ENCODE peak calls at places on chromosome 3, in five cellular contexts. C is HCT116; E is activated CD8-positive, alpha-beta memory T cell treated with anti-CD3 and anti-CD28 coated beads, Interleukin-2, amount 50 U/mL, for 48 hours; O is nephron progenitor cell; M is activated T-helper 2 cell treated with anti-CD3 and anti-CD28 coated beads, Interferon-gamma antibody, Interleukin-2, Interleukin-4, amounts not matched to agents 10 μg/mL and 5 μg/mL and 100 μg/mL, durations not matched to agents 14 hours and 24 hours and 36 hours. Q is an unnamed sample.

GRCh38 chr3:111072016-111072891 is 638 bp downstream of the NECTIN3 start:
- DNase-seq in C (no peak), E (peak), O (peak), M (no peak), Q (peak)

GRCh38 chr3:45864760-45865567 is 21.4 kb upstream of the CCR9 start:
- DNase-seq in C (no peak), E (no peak), O (no peak), M (peak), Q (no peak)

GRCh38 chr3:136255672-136256406 is 5.7 kb downstream of the PCCB start:
- DNase-seq in C (no peak), E (no peak), O (no peak), M (no peak), Q (no peak)

GRCh38 chr3:97817965-97818364 is 3.8 kb upstream of the CRYBG3 start:
- DNase-seq in C (no peak), E (no peak), O (no peak), M (no peak), Q (no peak)

GRCh38 chr3:190322604-190323240 is 476 bp upstream of the CLDN1 start:
- DNase-seq in C (no peak), E (no peak), O (no peak), M (no peak), Q (no peak)

GRCh38 chr3:122772827-122773226 is 20.8 kb downstream of the HSPBAP1 start:
- DNase-seq in C (no peak), E (no peak), O (no peak), M (no peak), Q (no peak)

GRCh38 chr3:150286390-150287147 is 121.5 kb upstream of the TSC22D2 start:
- DNase-seq in C (peak), E (no peak), O (no peak), M (no peak), Q (peak)

GRCh38 chr3:140164922-140165590 is 230.1 kb downstream of the CLSTN2 start:
- DNase-seq in C (no peak), E (no peak), O (no peak), M (no peak), Q (no peak)

GRCh38 chr3:189737071-189737470 is 105.9 kb downstream of the TP63 start:
- DNase-seq in C (no peak), E (no peak), O (no peak), M (no peak), Q (no peak)

GRCh38 chr3:177929310-177929709 is 606.9 kb upstream of the KCNMB2 start:
- DNase-seq in C (no peak), E (no peak), O (no peak), M (no peak), Q (peak)

GRCh38 chr3:66133050-66133757 is 87.6 kb upstream of the SLC25A26 start:
- DNase-seq in C (no peak), E (no peak), O (no peak), M (no peak), Q (no peak)

GRCh38 chr3:2940062-2940461 is 170.1 kb downstream of the IL5RA start:
- DNase-seq in C (no peak), E (no peak), O (no peak), M (no peak), Q (no peak)

GRCh38 chr3:115644391-115644790 is 21.1 kb downstream of the GAP43 start:
- DNase-seq in C (no peak), E (no peak), O (no peak), M (no peak), Q (no peak)

GRCh38 chr3:165256554-165256953 is 60.4 kb upstream of the SLITRK3 start:
- DNase-seq in C (no peak), E (no peak), O (no peak), M (no peak), Q (no peak)

GRCh38 chr3:138747229-138747628 is 87.5 kb downstream of the PIK3CB start:
- DNase-seq in C (no peak), E (no peak), O (no peak), M (no peak), Q (peak)

GRCh38 chr3:119221779-119222320 is 18.8 kb downstream of the B4GALT4 start:
- DNase-seq in C (no peak), E (no peak), O (no peak), M (no peak), Q (no peak)